ENCODE peak calls at places on chromosomes 6 and 20, in eight cellular contexts. M is B cell, H is COR-L47, Z is left colon, W is skeletal muscle cell, N is HCT116, R is mesendoderm, T is KG1. V is an unnamed sample.
A peak's percentile ranks its signal among the peaks of the same experiment; 100 is the strongest.

GRCh38 chr6:146892613-146893401 is 294.0 kb downstream of the ADGB start:
- DNase-seq in M (no peak), Z (no peak), R (peak; percentile 53), W (peak; percentile 64), H (no peak), T (peak; percentile 30), N (no peak), V (no peak)

GRCh38 chr6:142322504-142323198 is 20.8 kb downstream of the ADGRG6 start:
- DNase-seq in N (no peak), Z (no peak), M (no peak), H (no peak), T (no peak), R (no peak), W (no peak), V (no peak)

GRCh38 chr6:138817799-138818198 is 21.9 kb downstream of the ECT2L start:
- DNase-seq in Z (peak; percentile 84), W (peak; percentile 65), T (no peak), R (peak; percentile 98), M (no peak), H (peak; percentile 56), N (peak; percentile 99), V (no peak)

GRCh38 chr20:53822534-53822933 is 228.9 kb upstream of the ZNF217 start:
- DNase-seq in M (no peak), Z (no peak), N (no peak), W (no peak), T (no peak), H (no peak), R (no peak), V (no peak)

GRCh38 chr6:16316741-16317251 is 78.4 kb downstream of the GMPR start:
- DNase-seq in R (peak; percentile 86), H (peak; percentile 23), W (no peak), M (peak; percentile 42), Z (no peak), N (peak; percentile 39), T (peak; percentile 9), V (peak; percentile 81)

GRCh38 chr20:54105653-54106052 is 35.3 kb upstream of the BCAS1 start:
- DNase-seq in W (no peak), T (no peak), Z (no peak), N (no peak), H (no peak), R (no peak), M (no peak), V (peak; percentile 25)

GRCh38 chr6:126086560-126086959 is 100.2 kb downstream of the TRMT11 start:
- DNase-seq in W (no peak), R (no peak), H (no peak), M (peak; percentile 8), T (no peak), N (no peak), Z (no peak), V (no peak)

GRCh38 chr6:148934956-148935355 is 188.1 kb downstream of the UST start:
- DNase-seq in W (no peak), T (no peak), N (no peak), R (no peak), M (no peak), H (no peak), Z (no peak), V (no peak)

GRCh38 chr20:15814903-15815302 is 758.3 kb downstream of the KIF16B start:
- DNase-seq in T (no peak), R (no peak), H (no peak), N (no peak), Z (no peak), M (no peak), W (no peak), V (no peak)

GRCh38 chr20:3613821-3614440 is 49.3 kb downstream of the GFRA4 start:
- DNase-seq in N (no peak), M (no peak), T (no peak), W (no peak), Z (no peak), R (no peak), H (no peak), V (no peak)

GRCh38 chr6:141105481-141105880 is 1027.2 kb upstream of the GJE1 start:
- DNase-seq in H (no peak), Z (no peak), R (peak; percentile 94), N (no peak), W (no peak), T (no peak), M (no peak), V (no peak)

GRCh38 chr6:167667204-167668018 is 159.3 kb upstream of the AFDN start:
- DNase-seq in W (no peak), H (no peak), N (no peak), Z (no peak), R (no peak), M (no peak), T (no peak), V (no peak)

GRCh38 chr20:63980317-63980805 is 571 bp upstream of the PRPF6 start:
- DNase-seq in H (no peak), R (no peak), N (no peak), T (no peak), Z (no peak), M (no peak), W (no peak), V (no peak)

GRCh38 chr20:52305843-52306242 is 114.3 kb upstream of the ZFP64 start:
- DNase-seq in M (no peak), W (no peak), R (no peak), Z (no peak), T (no peak), H (no peak), N (no peak), V (no peak)

GRCh38 chr6:150056156-150056555 is 12.8 kb downstream of the ULBP3 start:
- DNase-seq in W (no peak), H (no peak), T (no peak), Z (no peak), N (no peak), R (no peak), M (no peak), V (no peak)

GRCh38 chr6:100283288-100283687 is 181.4 kb downstream of the SIM1 start:
- DNase-seq in T (no peak), W (peak; percentile 43), N (peak; percentile 75), Z (no peak), M (no peak), H (no peak), R (peak; percentile 94), V (no peak)

GRCh38 chr6:18102783-18103509 is 19.5 kb downstream of the NHLRC1 start:
- DNase-seq in R (no peak), Z (no peak), T (no peak), M (no peak), N (no peak), H (no peak), W (no peak), V (peak; percentile 14)

GRCh38 chr6:107409942-107410341 is 49.4 kb downstream of the PDSS2 start:
- DNase-seq in M (no peak), R (no peak), H (no peak), N (no peak), Z (no peak), W (no peak), T (no peak), V (no peak)

GRCh38 chr6:41536884-41537347 is 9.3 kb upstream of the FOXP4 start:
- DNase-seq in H (peak; percentile 94), R (no peak), M (peak; percentile 29), W (no peak), T (no peak), N (peak; percentile 18), Z (peak; percentile 85), V (no peak)

GRCh38 chr20:41499961-41500725 is 118.0 kb downstream of the CHD6 start:
- DNase-seq in R (peak; percentile 60), H (peak; percentile 60), W (no peak), M (no peak), N (no peak), T (no peak), Z (no peak), V (no peak)

GRCh38 chr6:35392111-35392702 is 49.8 kb downstream of the PPARD start:
- DNase-seq in M (no peak), T (no peak), H (peak; percentile 87), W (no peak), N (no peak), R (no peak), Z (peak; percentile 91), V (no peak)

GRCh38 chr20:35003211-35004031 is 47.8 kb downstream of the MYH7B start:
- DNase-seq in R (no peak), W (no peak), Z (peak; percentile 2), H (no peak), N (no peak), M (no peak), T (no peak), V (no peak)

GRCh38 chr20:63166423-63167020 is 49.4 kb downstream of the YTHDF1 start:
- DNase-seq in H (no peak), Z (no peak), R (no peak), N (no peak), W (no peak), M (no peak), T (no peak), V (no peak)

GRCh38 chr6:37576336-37576737 is 76.6 kb upstream of the CCDC167 start:
- DNase-seq in T (no peak), Z (no peak), H (no peak), R (peak; percentile 84), M (no peak), N (peak; percentile 85), W (peak; percentile 40), V (peak; percentile 67)

GRCh38 chr6:148273962-148274752 is 68.5 kb upstream of the SASH1 start:
- DNase-seq in W (no peak), T (no peak), N (no peak), R (no peak), Z (no peak), M (no peak), H (no peak), V (no peak)

GRCh38 chr6:33983109-33983475 is 162.8 kb downstream of the GRM4 start:
- DNase-seq in H (peak; percentile 70), Z (peak; percentile 76), N (peak; percentile 79), T (no peak), M (no peak), W (no peak), R (no peak), V (no peak)

GRCh38 chr20:23412026-23412425 is 9.3 kb downstream of the NAPB start:
- DNase-seq in T (no peak), R (peak; percentile 78), M (no peak), Z (no peak), N (no peak), W (no peak), H (no peak), V (peak; percentile 35)

GRCh38 chr20:57433658-57434389 is 42.6 kb downstream of the RBM38 start:
- DNase-seq in Z (no peak), N (no peak), H (no peak), M (peak; percentile 58), R (peak; percentile 61), W (no peak), T (no peak), V (no peak)

GRCh38 chr6:15996030-15996429 is 132.9 kb upstream of the MYLIP start:
- DNase-seq in Z (no peak), W (no peak), R (no peak), T (no peak), H (no peak), M (no peak), N (no peak), V (no peak)

GRCh38 chr20:46399401-46399800 is 7.0 kb downstream of the ELMO2 start:
- DNase-seq in M (no peak), W (no peak), Z (no peak), H (no peak), R (no peak), T (no peak), N (no peak), V (no peak)

GRCh38 chr20:50019466-50020256 is 36.9 kb downstream of the SNAI1 start:
- DNase-seq in H (no peak), M (no peak), N (no peak), W (no peak), R (no peak), T (no peak), Z (no peak), V (peak; percentile 33)

GRCh38 chr6:125346143-125346925 is 44.6 kb upstream of the HDDC2 start:
- DNase-seq in H (no peak), M (peak; percentile 27), Z (peak; percentile 9), T (peak; percentile 79), W (no peak), R (no peak), N (no peak), V (no peak)

GRCh38 chr6:158174514-158174913 is 6.4 kb downstream of the GTF2H5 start:
- DNase-seq in Z (no peak), N (no peak), H (no peak), R (no peak), T (no peak), W (peak; percentile 70), M (no peak), V (no peak)